ENCODE peak calls at places on chromosomes 2 and 18, in four cellular contexts. One of them, this sample, is unnamed.

GRCh38 chr2:3563521-3563976 is 5.4 kb upstream of the RNASEH1 start:
- DNase-seq in CD8-positive, alpha-beta memory T cell: no peak
- DNase-seq in aorta: no peak
- DNase-seq in PC-3: no peak
- DNase-seq in this sample: no peak

GRCh38 chr2:112643488-112643887 is 2.3 kb upstream of the SLC20A1 start:
- DNase-seq in PC-3: no peak
- DNase-seq in CD8-positive, alpha-beta memory T cell: no peak
- DNase-seq in aorta: no peak
- DNase-seq in this sample: no peak

GRCh38 chr2:212923393-212923792 is 228.0 kb downstream of the IKZF2 start:
- DNase-seq in aorta: no peak
- DNase-seq in PC-3: peak; percentile 51
- DNase-seq in CD8-positive, alpha-beta memory T cell: no peak
- DNase-seq in this sample: no peak

GRCh38 chr18:944440-944839 is 39.8 kb downstream of the ADCYAP1 start:
- DNase-seq in CD8-positive, alpha-beta memory T cell: no peak
- DNase-seq in aorta: no peak
- DNase-seq in PC-3: peak; percentile 86
- DNase-seq in this sample: no peak

GRCh38 chr2:224403657-224404056 is 1.8 kb upstream of the FAM124B start:
- DNase-seq in PC-3: no peak
- DNase-seq in CD8-positive, alpha-beta memory T cell: no peak
- DNase-seq in aorta: no peak
- DNase-seq in this sample: no peak

GRCh38 chr2:118227698-118228508 is 139.6 kb downstream of the INSIG2 start:
- DNase-seq in aorta: no peak
- DNase-seq in PC-3: peak; percentile 68
- DNase-seq in CD8-positive, alpha-beta memory T cell: no peak
- DNase-seq in this sample: no peak

GRCh38 chr2:238947243-238947760 is 99.4 kb downstream of the TWIST2 start:
- DNase-seq in aorta: no peak
- DNase-seq in PC-3: no peak
- DNase-seq in CD8-positive, alpha-beta memory T cell: no peak
- DNase-seq in this sample: peak; percentile 76

GRCh38 chr2:229437467-229437866 is 166.4 kb upstream of the PID1 start:
- DNase-seq in aorta: no peak
- DNase-seq in PC-3: no peak
- DNase-seq in CD8-positive, alpha-beta memory T cell: no peak
- DNase-seq in this sample: no peak

GRCh38 chr2:26696352-26696816 is 3.9 kb downstream of the KCNK3 start:
- DNase-seq in aorta: no peak
- DNase-seq in CD8-positive, alpha-beta memory T cell: no peak
- DNase-seq in PC-3: peak; percentile 97
- DNase-seq in this sample: no peak

GRCh38 chr18:32289480-32290075 is 99.7 kb downstream of the MEP1B start:
- DNase-seq in CD8-positive, alpha-beta memory T cell: no peak
- DNase-seq in aorta: no peak
- DNase-seq in PC-3: peak; percentile 56
- DNase-seq in this sample: no peak

GRCh38 chr2:231190531-231191197 is 7.8 kb upstream of the ARMC9 start:
- DNase-seq in aorta: peak; percentile 95
- DNase-seq in CD8-positive, alpha-beta memory T cell: no peak
- DNase-seq in PC-3: peak; percentile 14
- DNase-seq in this sample: no peak

GRCh38 chr2:233430091-233430490 is 75.8 kb downstream of the DGKD start:
- DNase-seq in aorta: no peak
- DNase-seq in PC-3: peak; percentile 91
- DNase-seq in CD8-positive, alpha-beta memory T cell: no peak
- DNase-seq in this sample: no peak

GRCh38 chr2:9692392-9693137 is 61.8 kb upstream of the YWHAQ start:
- DNase-seq in aorta: peak; percentile 88
- DNase-seq in PC-3: no peak
- DNase-seq in CD8-positive, alpha-beta memory T cell: no peak
- DNase-seq in this sample: no peak

GRCh38 chr2:234676859-234677450 is 180.1 kb upstream of the ARL4C start:
- DNase-seq in CD8-positive, alpha-beta memory T cell: no peak
- DNase-seq in PC-3: no peak
- DNase-seq in aorta: no peak
- DNase-seq in this sample: no peak

GRCh38 chr2:121576263-121576662 is 45.6 kb downstream of the RNU4ATAC start:
- DNase-seq in PC-3: no peak
- DNase-seq in CD8-positive, alpha-beta memory T cell: no peak
- DNase-seq in aorta: no peak
- DNase-seq in this sample: no peak

GRCh38 chr2:175010848-175011254 is 5.7 kb upstream of the CHN1 start:
- DNase-seq in PC-3: no peak
- DNase-seq in CD8-positive, alpha-beta memory T cell: no peak
- DNase-seq in aorta: no peak
- DNase-seq in this sample: no peak

GRCh38 chr2:144504191-144504590 is 15.7 kb downstream of the ZEB2 start:
- DNase-seq in aorta: no peak
- DNase-seq in PC-3: no peak
- DNase-seq in CD8-positive, alpha-beta memory T cell: no peak
- DNase-seq in this sample: no peak
- H3K4me3 ChIP-seq in aorta: no peak overlapping the region
- H3K4me3 ChIP-seq in PC-3: no peak overlapping the region
- H3K4me3 ChIP-seq in CD8-positive, alpha-beta memory T cell: no peak overlapping the region
- H3K4me3 ChIP-seq in this sample: no peak overlapping the region

GRCh38 chr2:207163053-207163814 is 2.5 kb downstream of the KLF7 start:
- DNase-seq in aorta: no peak
- DNase-seq in PC-3: peak; percentile 97
- DNase-seq in CD8-positive, alpha-beta memory T cell: no peak
- DNase-seq in this sample: no peak
- H3K4me3 ChIP-seq in aorta: peak overlapping the region; percentile 81
- H3K4me3 ChIP-seq in PC-3: peak overlapping the region; percentile 94
- H3K4me3 ChIP-seq in CD8-positive, alpha-beta memory T cell: peak overlapping the region; percentile 84
- H3K4me3 ChIP-seq in this sample: peak overlapping the region; percentile 83

DNA sequence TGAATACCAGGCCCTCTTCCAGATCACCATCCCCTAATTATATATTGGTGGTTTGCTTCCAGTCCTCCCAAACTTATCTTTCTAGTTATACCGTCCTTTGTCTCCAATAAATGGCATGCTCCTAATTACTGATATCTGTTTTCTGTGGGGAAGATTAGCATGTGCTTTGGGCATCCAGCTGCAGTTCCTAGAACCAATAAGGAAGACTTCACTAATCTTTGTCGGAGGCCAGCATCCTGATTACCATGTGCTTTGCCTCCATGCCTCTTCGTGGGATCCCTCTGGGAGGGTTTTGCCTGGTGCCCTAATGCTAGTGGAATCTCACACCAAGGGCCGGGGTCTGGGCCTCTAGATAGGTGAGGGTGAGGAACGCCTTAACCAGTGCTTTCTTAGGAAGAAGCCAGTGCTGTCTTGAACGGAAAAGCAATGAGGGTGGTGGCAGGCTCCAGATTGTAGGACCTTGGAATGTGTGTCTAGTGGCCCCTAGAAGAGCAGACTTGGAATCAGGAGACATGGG is 47.7 kb downstream of the ACKR3 start:
- DNase-seq in aorta: peak; percentile 61
- DNase-seq in PC-3: no peak
- DNase-seq in CD8-positive, alpha-beta memory T cell: no peak
- DNase-seq in this sample: no peak
- H3K4me3 ChIP-seq in aorta: no peak overlapping the region
- H3K4me3 ChIP-seq in PC-3: no peak overlapping the region
- H3K4me3 ChIP-seq in CD8-positive, alpha-beta memory T cell: no peak overlapping the region
- H3K4me3 ChIP-seq in this sample: no peak overlapping the region

GRCh38 chr18:57429607-57430165 is 5.5 kb upstream of the ONECUT2 start:
- DNase-seq in PC-3: no peak
- DNase-seq in aorta: no peak
- DNase-seq in CD8-positive, alpha-beta memory T cell: no peak
- DNase-seq in this sample: no peak
- H3K4me3 ChIP-seq in PC-3: no peak overlapping the region
- H3K4me3 ChIP-seq in aorta: no peak overlapping the region
- H3K4me3 ChIP-seq in CD8-positive, alpha-beta memory T cell: no peak overlapping the region
- H3K4me3 ChIP-seq in this sample: no peak overlapping the region

GRCh38 chr2:48483916-48484315 is 46.0 kb upstream of the STON1 start:
- DNase-seq in PC-3: no peak
- DNase-seq in aorta: no peak
- DNase-seq in CD8-positive, alpha-beta memory T cell: no peak
- DNase-seq in this sample: no peak

GRCh38 chr2:48482313-48482712 is 47.6 kb upstream of the STON1 start:
- DNase-seq in PC-3: no peak
- DNase-seq in aorta: no peak
- DNase-seq in CD8-positive, alpha-beta memory T cell: no peak
- DNase-seq in this sample: no peak

GRCh38 chr2:48482774-48483173 is 47.2 kb upstream of the STON1 start:
- DNase-seq in aorta: no peak
- DNase-seq in CD8-positive, alpha-beta memory T cell: no peak
- DNase-seq in PC-3: no peak
- DNase-seq in this sample: no peak

GRCh38 chr2:48480526-48480925 is 49.4 kb upstream of the STON1 start:
- DNase-seq in aorta: no peak
- DNase-seq in PC-3: no peak
- DNase-seq in CD8-positive, alpha-beta memory T cell: no peak
- DNase-seq in this sample: no peak

DNA sequence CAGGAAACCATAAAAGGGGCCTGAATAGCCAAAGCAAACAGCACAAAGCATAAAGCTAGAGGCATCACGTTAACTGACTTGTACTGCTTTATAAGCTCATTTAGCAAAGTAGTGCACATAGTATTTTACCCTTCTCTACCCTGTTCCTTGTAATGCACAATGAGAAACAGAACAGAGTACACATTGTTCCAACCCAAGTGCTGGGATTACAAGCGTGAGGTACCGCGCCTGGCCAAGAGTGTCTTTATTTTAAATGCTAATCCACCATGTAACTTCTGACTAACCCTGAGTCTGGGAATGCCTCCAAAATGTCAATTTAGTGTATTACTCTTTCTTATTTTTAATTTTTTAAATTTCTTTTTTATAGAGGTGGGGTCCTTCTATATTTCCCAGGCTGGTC is 46.4 kb upstream of the STON1 start:
- DNase-seq in CD8-positive, alpha-beta memory T cell: no peak
- DNase-seq in PC-3: no peak
- DNase-seq in aorta: no peak
- DNase-seq in this sample: no peak
- H3K4me3 ChIP-seq in CD8-positive, alpha-beta memory T cell: no peak overlapping the region
- H3K4me3 ChIP-seq in PC-3: no peak overlapping the region
- H3K4me3 ChIP-seq in aorta: no peak overlapping the region
- H3K4me3 ChIP-seq in this sample: no peak overlapping the region

DNA sequence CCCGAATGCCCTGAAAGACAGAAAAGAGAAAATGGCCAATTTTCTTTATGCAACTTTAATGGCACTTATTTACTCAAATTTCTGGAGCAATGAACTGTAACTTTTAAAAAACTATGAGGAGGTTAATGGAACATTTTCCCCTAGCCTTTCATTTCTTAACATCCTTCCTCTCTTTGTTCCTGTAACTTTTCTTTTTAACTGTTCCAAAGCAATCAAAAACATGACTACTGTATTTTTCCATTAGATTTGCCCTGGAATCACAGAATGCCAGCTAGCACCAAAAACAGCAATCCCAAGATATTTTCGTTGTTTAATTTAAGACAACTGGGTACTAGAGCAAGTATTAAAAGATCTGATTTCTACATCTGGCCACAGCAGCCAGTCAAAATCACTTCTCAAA is 3.8 kb downstream of the STARD7 start:
- DNase-seq in PC-3: no peak
- DNase-seq in CD8-positive, alpha-beta memory T cell: no peak
- DNase-seq in aorta: no peak
- DNase-seq in this sample: no peak
- H3K4me3 ChIP-seq in PC-3: peak overlapping the region; percentile 75
- H3K4me3 ChIP-seq in CD8-positive, alpha-beta memory T cell: no peak overlapping the region
- H3K4me3 ChIP-seq in aorta: no peak overlapping the region
- H3K4me3 ChIP-seq in this sample: peak overlapping the region; percentile 1

GRCh38 chr2:29417630-29418029 is 302.4 kb downstream of the CLIP4 start:
- DNase-seq in CD8-positive, alpha-beta memory T cell: no peak
- DNase-seq in PC-3: no peak
- DNase-seq in aorta: no peak
- DNase-seq in this sample: peak; percentile 10
- H3K4me3 ChIP-seq in CD8-positive, alpha-beta memory T cell: no peak overlapping the region
- H3K4me3 ChIP-seq in PC-3: no peak overlapping the region
- H3K4me3 ChIP-seq in aorta: no peak overlapping the region
- H3K4me3 ChIP-seq in this sample: no peak overlapping the region